ENCODE peak calls at places on chromosome 12, in ten cellular contexts. L is coronary artery; B is SW 1271; U is activated naive CD8-positive, alpha-beta T cell treated with anti-CD3 and anti-CD28 coated beads, Interleukin-2, amount 50 U/mL, for 24 hours; P is stimulated activated CD4-positive, alpha-beta T cell treated with anti-CD3 and anti-CD28 coated beads, Interleukin-2, amount 100 ng/mL, for 48 hours; I is activated gamma-delta T cell treated with anti-CD3 and anti-CD28 coated beads, Interleukin-2, amount 50 U/mL, for 16 hours; C is activated T-helper 1 cell treated with anti-CD3 and anti-CD28 coated beads, Interleukin-2, amount 50 U/mL, for 16 hours; W is HFF-Myc; D is HT-29; N is GM12865. V is an unnamed sample.

GRCh38 chr12:92942905-92943304 is 13.8 kb upstream of the EEA1 start:
- DNase-seq in L (no peak), B (no peak), U (no peak), P (no peak), I (no peak), C (no peak), W (no peak), D (no peak), N (no peak), V (no peak)

GRCh38 chr12:52569726-52570125 is 3.9 kb downstream of the KRT74 start:
- DNase-seq in L (no peak), B (no peak), U (no peak), P (no peak), I (no peak), C (no peak), W (no peak), D (no peak), N (no peak), V (no peak)

GRCh38 chr12:17489452-17489851 is 600.5 kb downstream of the RERGL start:
- DNase-seq in L (no peak), B (no peak), U (no peak), P (no peak), I (no peak), C (no peak), W (no peak), D (peak; percentile 8), N (no peak), V (no peak)

GRCh38 chr12:49959570-49960473 is 1.9 kb upstream of the AQP5 start:
- DNase-seq in L (no peak), B (no peak), U (no peak), P (no peak), I (no peak), C (no peak), W (no peak), D (peak; percentile 97), N (no peak), V (peak; percentile 73)

GRCh38 chr12:29041621-29042020 is 107.5 kb upstream of the FAR2 start:
- DNase-seq in L (no peak), B (no peak), U (no peak), P (no peak), I (no peak), C (no peak), W (peak; percentile 45), D (peak; percentile 93), N (no peak), V (no peak)

GRCh38 chr12:114476159-114476558 is 70.2 kb upstream of the TBX5 start:
- DNase-seq in L (no peak), B (no peak), U (no peak), P (no peak), I (no peak), C (no peak), W (peak; percentile 33), D (peak; percentile 47), N (no peak), V (no peak)

GRCh38 chr12:108401964-108402363 is 62.9 kb upstream of the CMKLR1 start:
- DNase-seq in L (no peak), B (no peak), U (no peak), P (no peak), I (no peak), C (no peak), W (no peak), D (no peak), N (no peak), V (no peak)

GRCh38 chr12:32336261-32336660 is 63.1 kb upstream of the FGD4 start:
- DNase-seq in L (no peak), B (no peak), U (no peak), P (no peak), I (no peak), C (no peak), W (no peak), D (no peak), N (no peak), V (no peak)

GRCh38 chr12:1594045-1594294 is 411 bp downstream of the FBXL14 start:
- DNase-seq in L (no peak), B (peak; percentile 48), U (peak; percentile 73), P (no peak), I (no peak), C (no peak), W (no peak), D (peak; percentile 59), N (peak; percentile 85), V (no peak)